ENCODE peak calls at places on chromosomes 1 and 21, in nine cellular contexts. C, N, O, Y, B, H, X, G and I are unnamed samples.

GRCh38 chr1:204658295-204658694 is 27.2 kb downstream of the LRRN2 start:
- DNase-seq in C (no peak), N (no peak), O (no peak), Y (no peak), B (no peak), H (no peak), X (no peak), G (no peak), I (no peak)

GRCh38 chr1:210446479-210446878 is 117.8 kb downstream of the HHAT start:
- DNase-seq in C (no peak), N (no peak), O (peak; percentile 10), Y (peak; percentile 30), B (no peak), H (no peak), X (no peak), G (peak; percentile 81), I (no peak)

GRCh38 chr1:197674286-197674685 is 101.0 kb downstream of the DENND1B start:
- DNase-seq in C (no peak), N (no peak), O (no peak), Y (no peak), B (no peak), H (no peak), X (no peak), G (no peak), I (no peak)

GRCh38 chr1:18350783-18351182 is 129.9 kb upstream of the KLHDC7A start:
- DNase-seq in C (no peak), N (no peak), O (no peak), Y (no peak), B (no peak), H (no peak), X (no peak), G (no peak), I (no peak)

GRCh38 chr21:37552496-37553399 is 186.2 kb downstream of the DYRK1A start:
- DNase-seq in C (no peak), N (no peak), O (no peak), Y (no peak), B (no peak), H (no peak), X (no peak), G (no peak), I (no peak)

GRCh38 chr1:205396972-205397616 is 24.8 kb downstream of the LEMD1 start:
- DNase-seq in C (peak; percentile 67), N (peak; percentile 49), O (peak; percentile 54), Y (peak; percentile 43), B (peak; percentile 28), H (peak; percentile 77), X (no peak), G (no peak), I (peak; percentile 32)

GRCh38 chr1:161258439-161259386 is at the start of gene PCP4L1:
- DNase-seq in C (peak; percentile 59), N (peak; percentile 52), O (peak; percentile 48), Y (peak; percentile 33), B (peak; percentile 67), H (no peak), X (no peak), G (peak; percentile 52), I (no peak)

GRCh38 chr1:78441921-78442320 is 48.9 kb upstream of the PTGFR start:
- DNase-seq in C (no peak), N (no peak), O (peak; percentile 74), Y (peak; percentile 27), B (no peak), H (no peak), X (no peak), G (no peak), I (no peak)

GRCh38 chr1:116538527-116538926 is 32.3 kb downstream of the CD58 start:
- DNase-seq in C (peak; percentile 10), N (peak; percentile 20), O (peak; percentile 84), Y (peak; percentile 73), B (no peak), H (peak; percentile 15), X (no peak), G (no peak), I (no peak)

GRCh38 chr1:242240691-242241090 is 241.8 kb upstream of the MAP1LC3C start:
- DNase-seq in C (no peak), N (no peak), O (no peak), Y (no peak), B (no peak), H (no peak), X (no peak), G (no peak), I (no peak)

GRCh38 chr1:24558902-24559791 is 3.3 kb downstream of the NCMAP start:
- DNase-seq in C (peak; percentile 83), N (peak; percentile 84), O (peak; percentile 74), Y (peak; percentile 82), B (peak; percentile 74), H (peak; percentile 48), X (no peak), G (no peak), I (peak; percentile 42)

GRCh38 chr1:54842963-54843362 is 41.8 kb upstream of the TTC22 start:
- DNase-seq in C (no peak), N (no peak), O (no peak), Y (no peak), B (no peak), H (no peak), X (no peak), G (no peak), I (no peak)

GRCh38 chr1:93575586-93576271 is 105.9 kb downstream of the BCAR3 start:
- DNase-seq in C (no peak), N (no peak), O (no peak), Y (no peak), B (no peak), H (no peak), X (no peak), G (no peak), I (no peak)

GRCh38 chr1:217088521-217089221 is 365.4 kb upstream of the ESRRG start:
- DNase-seq in C (no peak), N (peak; percentile 37), O (no peak), Y (peak; percentile 67), B (no peak), H (no peak), X (no peak), G (no peak), I (no peak)

GRCh38 chr21:43872549-43873198 is 7.7 kb downstream of the AGPAT3 start:
- DNase-seq in C (no peak), N (no peak), O (no peak), Y (no peak), B (no peak), H (no peak), X (no peak), G (no peak), I (no peak)

GRCh38 chr1:236685205-236685916 is 938 bp upstream of the ACTN2 start:
- DNase-seq in C (no peak), N (no peak), O (no peak), Y (no peak), B (no peak), H (no peak), X (no peak), G (no peak), I (no peak)

GRCh38 chr1:236688705-236689104 is 2.4 kb downstream of the ACTN2 start:
- DNase-seq in C (no peak), N (no peak), O (no peak), Y (no peak), B (no peak), H (no peak), X (no peak), G (no peak), I (no peak)

GRCh38 chr1:236686815-236687160 is 489 bp downstream of the ACTN2 start:
- DNase-seq in C (no peak), N (no peak), O (no peak), Y (no peak), B (peak; percentile 16), H (no peak), X (peak; percentile 77), G (no peak), I (no peak)

GRCh38 chr1:236687273-236687672 is 974 bp downstream of the ACTN2 start:
- DNase-seq in C (no peak), N (no peak), O (no peak), Y (no peak), B (peak; percentile 27), H (no peak), X (peak; percentile 78), G (no peak), I (no peak)

GRCh38 chr1:236685917-236686814 is at the start of gene ACTN2:
- DNase-seq in C (peak; percentile 10), N (peak; percentile 28), O (no peak), Y (no peak), B (peak; percentile 72), H (no peak), X (peak; percentile 80), G (peak; percentile 57), I (no peak)
- H3K4me3 ChIP-seq in C (peak within 1 kb of the TSS; percentile 44), N (peak within 1 kb of the TSS; percentile 29), O (peak within 1 kb of the TSS; percentile 15), Y (peak within 1 kb of the TSS; percentile 30), B (peak within 1 kb of the TSS; percentile 60), H (no peak within 1 kb of the TSS), X (peak within 1 kb of the TSS; percentile 94), G (peak within 1 kb of the TSS; percentile 47), I (peak within 1 kb of the TSS; percentile 35)

DNA sequence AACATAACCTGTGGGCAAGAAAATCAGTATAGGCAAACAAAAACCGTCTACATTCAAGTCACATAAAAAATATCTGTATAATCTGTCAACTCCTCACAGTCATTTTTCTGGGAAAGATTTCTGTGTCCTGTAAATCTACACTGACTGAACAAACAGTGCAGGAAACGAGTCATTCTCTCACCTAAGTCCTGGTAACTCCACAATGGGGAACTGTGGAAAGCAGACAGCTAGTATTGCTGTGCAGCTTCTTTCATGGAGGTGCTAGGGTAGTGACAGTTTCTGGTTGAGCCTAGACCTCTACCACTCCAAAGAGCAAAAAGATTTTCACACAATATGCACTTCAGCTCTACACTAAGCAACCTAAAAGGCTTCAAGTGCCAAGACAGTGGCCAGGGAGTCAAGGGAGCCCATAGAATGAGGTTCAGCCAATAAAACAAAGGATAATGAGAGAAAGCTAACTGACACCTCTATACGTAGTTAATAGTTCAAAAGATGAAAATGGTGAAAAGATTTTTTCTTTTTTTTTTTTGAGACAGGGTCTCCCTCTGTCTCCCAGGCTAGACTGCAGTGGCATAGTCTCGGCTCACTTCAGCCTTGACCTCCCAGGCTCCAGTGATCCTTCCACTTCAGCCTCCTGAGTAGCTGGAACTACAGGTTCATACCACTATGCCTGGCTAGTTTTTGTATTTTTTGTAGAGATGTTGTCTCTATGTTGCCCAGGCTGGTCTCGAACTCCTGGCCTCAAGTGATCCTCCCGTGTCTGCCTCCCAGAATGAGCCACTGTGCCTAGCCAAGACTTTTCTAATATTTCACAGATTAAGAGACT is 5.5 kb downstream of the PTP4A2 start:
- DNase-seq in C (peak; percentile 42), N (no peak), O (peak; percentile 45), Y (peak; percentile 41), B (no peak), H (no peak), X (no peak), G (no peak), I (no peak)
- H3K4me3 ChIP-seq in C (no peak overlapping the region), N (peak overlapping the region; percentile 35), O (no peak overlapping the region), Y (no peak overlapping the region), B (no peak overlapping the region), H (no peak overlapping the region), X (peak overlapping the region; percentile 14), G (peak overlapping the region; percentile 14), I (peak overlapping the region; percentile 45)

DNA sequence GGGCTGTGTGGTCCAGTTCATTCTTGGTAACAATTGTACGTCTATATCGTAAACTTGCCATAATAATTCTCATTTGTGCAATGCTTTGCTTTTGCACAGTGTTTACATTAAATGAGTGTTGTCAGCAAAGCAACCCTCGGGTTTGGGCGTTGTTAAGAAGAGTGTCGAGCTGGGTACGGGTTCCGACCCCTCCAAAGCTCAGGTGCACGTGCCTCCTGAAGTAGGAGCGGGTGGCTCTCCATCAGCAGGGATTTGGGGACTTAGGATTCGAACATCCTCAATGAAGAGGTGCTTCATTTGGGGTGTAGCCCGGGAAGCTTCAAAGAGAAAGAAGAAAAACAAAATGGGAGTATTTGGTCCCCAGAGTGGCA is 984 bp downstream of the TRIM58 start:
- DNase-seq in C (no peak), N (no peak), O (no peak), Y (no peak), B (no peak), H (no peak), X (no peak), G (no peak), I (no peak)
- H3K4me3 ChIP-seq in C (no peak overlapping the region), N (no peak overlapping the region), O (peak overlapping the region; percentile 6), Y (peak overlapping the region; percentile 86), B (peak overlapping the region; percentile 41), H (no peak overlapping the region), X (peak overlapping the region; percentile 81), G (peak overlapping the region; percentile 30), I (no peak overlapping the region)

GRCh38 chr1:151615711-151616504 is 4.1 kb downstream of the SNX27 start:
- DNase-seq in C (no peak), N (no peak), O (no peak), Y (no peak), B (no peak), H (no peak), X (no peak), G (no peak), I (no peak)
- H3K4me3 ChIP-seq in C (no peak overlapping the region), N (no peak overlapping the region), O (no peak overlapping the region), Y (no peak overlapping the region), B (no peak overlapping the region), H (no peak overlapping the region), X (no peak overlapping the region), G (no peak overlapping the region), I (no peak overlapping the region)